ENCODE peak calls at places on chromosome 6, in ten cellular contexts. O, J, U, Z, E, F, C, H, Q and M are unnamed samples.

GRCh38 chr6:106823732-106824351 is 150.7 kb downstream of the CD24 start:
- DNase-seq in O (no peak), J (no peak), U (no peak), Z (no peak), E (no peak), F (no peak), C (no peak), H (no peak), Q (peak; percentile 51), M (no peak)

GRCh38 chr6:145963216-145964068 is 716 bp downstream of the SHPRH start:
- DNase-seq in O (peak; percentile 33), J (peak; percentile 58), U (peak; percentile 71), Z (peak; percentile 76), E (peak; percentile 45), F (peak; percentile 73), C (peak; percentile 38), H (peak; percentile 54), Q (peak; percentile 32), M (peak; percentile 36)

GRCh38 chr6:29702519-29703103 is 20.6 kb upstream of the HLA-F start:
- DNase-seq in O (peak; percentile 70), J (peak; percentile 85), U (peak; percentile 62), Z (peak; percentile 64), E (peak; percentile 5), F (peak; percentile 81), C (peak; percentile 33), H (peak; percentile 35), Q (peak; percentile 25), M (no peak)

GRCh38 chr6:116779569-116780164 is 14.1 kb upstream of the FAM162B start:
- DNase-seq in O (no peak), J (no peak), U (no peak), Z (peak; percentile 61), E (peak; percentile 59), F (no peak), C (no peak), H (no peak), Q (peak; percentile 47), M (peak; percentile 53)

GRCh38 chr6:110529355-110529754 is 52.9 kb upstream of the SLC22A16 start:
- DNase-seq in O (no peak), J (no peak), U (no peak), Z (peak; percentile 65), E (peak; percentile 80), F (no peak), C (no peak), H (peak; percentile 84), Q (peak; percentile 69), M (peak; percentile 88)

GRCh38 chr6:89508755-89509563 is 76.0 kb downstream of the ANKRD6 start:
- DNase-seq in O (no peak), J (no peak), U (no peak), Z (no peak), E (no peak), F (no peak), C (no peak), H (no peak), Q (no peak), M (no peak)

GRCh38 chr6:15427360-15428070 is 181.6 kb downstream of the JARID2 start:
- DNase-seq in O (no peak), J (no peak), U (no peak), Z (peak; percentile 57), E (no peak), F (no peak), C (no peak), H (peak; percentile 46), Q (no peak), M (peak; percentile 53)

GRCh38 chr6:31659649-31660223 is 842 bp downstream of the C6orf47 start:
- DNase-seq in O (no peak), J (no peak), U (no peak), Z (peak; percentile 62), E (no peak), F (no peak), C (no peak), H (peak; percentile 48), Q (peak; percentile 56), M (peak; percentile 61)

GRCh38 chr6:138432063-138432356 is 28.0 kb downstream of the HEBP2 start:
- DNase-seq in O (no peak), J (peak; percentile 18), U (no peak), Z (no peak), E (no peak), F (no peak), C (no peak), H (no peak), Q (no peak), M (no peak)
- H3K4me3 ChIP-seq in O (no peak overlapping the region), J (no peak overlapping the region), U (no peak overlapping the region), Z (no peak overlapping the region), E (no peak overlapping the region), F (no peak overlapping the region), C (no peak overlapping the region), H (no peak overlapping the region), Q (no peak overlapping the region), M (no peak overlapping the region)

DNA sequence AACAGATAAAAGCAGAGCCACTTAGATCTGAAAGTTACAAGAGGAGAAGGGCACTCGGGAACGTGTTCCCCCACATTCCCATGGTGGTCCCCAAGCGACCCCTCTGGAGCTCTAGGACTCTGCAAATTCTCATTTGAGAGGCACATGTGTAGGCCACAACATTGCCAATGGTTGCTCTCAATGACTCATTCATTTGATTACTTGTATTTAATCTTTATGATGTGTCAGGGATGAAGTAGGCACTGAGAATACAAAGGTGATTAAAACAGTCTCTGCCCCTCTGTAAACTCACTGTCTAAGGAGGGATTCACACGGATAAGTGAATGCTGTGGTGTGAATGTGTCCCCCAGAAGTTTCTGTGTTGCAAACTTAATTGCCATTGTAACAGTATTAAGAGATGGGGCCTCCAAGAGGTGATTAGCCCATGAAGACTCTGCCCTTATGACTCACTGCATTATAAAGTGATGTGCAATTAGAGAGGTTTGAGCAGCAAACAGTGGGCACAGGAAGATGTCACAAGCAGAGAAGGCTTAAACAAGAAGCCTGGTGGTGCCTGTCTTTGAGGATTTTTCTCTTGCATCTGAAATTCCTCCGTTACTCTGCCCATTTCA is 34.0 kb upstream of the TRAM2 start:
- DNase-seq in O (no peak), J (no peak), U (no peak), Z (peak; percentile 46), E (peak; percentile 39), F (no peak), C (no peak), H (peak; percentile 62), Q (peak; percentile 70), M (peak; percentile 63)
- TF ChIP-seq CTCF in O (no peak), J (no peak), U (no peak), Z (no peak), E (no peak), F (no peak), C (no peak), H (no peak), Q (no peak), M (no peak)

GRCh38 chr6:164108092-164108491 is 693.6 kb downstream of the QKI start:
- DNase-seq in O (no peak), J (no peak), U (no peak), Z (no peak), E (no peak), F (no peak), C (no peak), H (no peak), Q (no peak), M (no peak)

GRCh38 chr6:164109770-164110140 is 695.2 kb downstream of the QKI start:
- DNase-seq in O (no peak), J (peak; percentile 52), U (no peak), Z (peak; percentile 55), E (no peak), F (peak; percentile 85), C (peak; percentile 52), H (no peak), Q (peak; percentile 4), M (peak; percentile 1)

GRCh38 chr6:164107297-164107995 is 692.9 kb downstream of the QKI start:
- DNase-seq in O (no peak), J (no peak), U (no peak), Z (no peak), E (peak; percentile 66), F (peak; percentile 70), C (no peak), H (no peak), Q (peak; percentile 20), M (no peak)

GRCh38 chr6:164106345-164106769 is 691.8 kb downstream of the QKI start:
- DNase-seq in O (no peak), J (peak; percentile 70), U (no peak), Z (peak; percentile 43), E (peak; percentile 48), F (peak; percentile 73), C (peak; percentile 73), H (no peak), Q (no peak), M (no peak)

DNA sequence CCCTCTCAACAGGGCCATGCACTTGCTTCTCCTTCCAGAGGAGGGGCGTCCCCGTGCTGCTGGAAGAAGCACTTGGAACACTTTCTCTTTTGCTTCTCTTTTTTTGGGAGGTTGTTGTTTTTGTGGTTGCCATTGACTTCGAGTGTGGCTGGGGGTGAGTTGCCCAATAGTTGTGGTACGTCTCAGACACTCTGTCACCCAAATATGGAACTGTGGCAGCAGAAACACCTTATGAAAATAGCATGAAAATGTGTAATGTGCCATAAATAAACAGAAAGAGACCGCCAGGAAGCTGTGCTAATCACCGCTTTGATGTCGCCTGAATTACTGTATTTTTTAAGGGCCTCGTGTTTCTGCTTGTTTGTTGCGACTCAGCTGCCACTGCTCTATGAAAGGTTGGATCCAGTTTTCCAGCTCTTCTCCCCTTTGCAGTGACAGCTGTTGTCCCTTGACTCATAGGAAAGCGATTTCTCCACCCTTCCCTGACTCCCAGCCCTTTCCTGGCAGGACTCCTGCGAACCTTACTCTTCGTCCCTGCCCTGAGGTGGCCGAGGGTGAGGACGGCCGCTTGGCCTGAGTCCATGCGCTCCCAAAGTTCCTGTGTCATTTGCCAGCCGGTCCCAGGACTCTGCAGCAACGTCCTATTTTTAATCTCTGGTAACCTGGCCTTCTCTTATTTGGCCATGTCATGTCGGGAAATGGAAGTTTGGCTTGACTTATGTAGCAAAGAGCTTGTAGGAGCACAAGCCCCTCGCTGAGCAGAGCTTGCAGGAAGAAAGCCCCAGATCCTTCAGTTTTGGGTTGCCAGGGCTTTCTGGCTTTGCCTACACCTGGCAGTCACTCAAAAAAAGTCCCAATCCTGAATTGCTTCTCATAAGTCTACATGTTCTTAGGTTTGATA is 694.6 kb downstream of the QKI start:
- DNase-seq in O (no peak), J (peak; percentile 87), U (no peak), Z (peak; percentile 89), E (peak; percentile 56), F (peak; percentile 98), C (peak; percentile 91), H (no peak), Q (peak; percentile 14), M (no peak)
- H3K4me3 ChIP-seq in O (no peak overlapping the region), J (peak overlapping the region; percentile 36), U (no peak overlapping the region), Z (peak overlapping the region; percentile 6), E (no peak overlapping the region), F (peak overlapping the region; percentile 42), C (peak overlapping the region; percentile 48), H (no peak overlapping the region), Q (no peak overlapping the region), M (no peak overlapping the region)

GRCh38 chr6:4803343-4803744 is 27.1 kb downstream of the CDYL start:
- DNase-seq in O (no peak), J (no peak), U (no peak), Z (no peak), E (no peak), F (no peak), C (no peak), H (no peak), Q (no peak), M (no peak)

GRCh38 chr6:4808396-4808795 is 32.2 kb downstream of the CDYL start:
- DNase-seq in O (no peak), J (no peak), U (no peak), Z (no peak), E (no peak), F (no peak), C (no peak), H (no peak), Q (no peak), M (no peak)

GRCh38 chr6:4806308-4807190 is 30.3 kb downstream of the CDYL start:
- DNase-seq in O (no peak), J (no peak), U (no peak), Z (no peak), E (no peak), F (no peak), C (no peak), H (peak; percentile 18), Q (no peak), M (no peak)

GRCh38 chr6:4804095-4804494 is 27.9 kb downstream of the CDYL start:
- DNase-seq in O (no peak), J (no peak), U (no peak), Z (peak; percentile 70), E (peak; percentile 83), F (no peak), C (no peak), H (peak; percentile 92), Q (peak; percentile 73), M (peak; percentile 41)

DNA sequence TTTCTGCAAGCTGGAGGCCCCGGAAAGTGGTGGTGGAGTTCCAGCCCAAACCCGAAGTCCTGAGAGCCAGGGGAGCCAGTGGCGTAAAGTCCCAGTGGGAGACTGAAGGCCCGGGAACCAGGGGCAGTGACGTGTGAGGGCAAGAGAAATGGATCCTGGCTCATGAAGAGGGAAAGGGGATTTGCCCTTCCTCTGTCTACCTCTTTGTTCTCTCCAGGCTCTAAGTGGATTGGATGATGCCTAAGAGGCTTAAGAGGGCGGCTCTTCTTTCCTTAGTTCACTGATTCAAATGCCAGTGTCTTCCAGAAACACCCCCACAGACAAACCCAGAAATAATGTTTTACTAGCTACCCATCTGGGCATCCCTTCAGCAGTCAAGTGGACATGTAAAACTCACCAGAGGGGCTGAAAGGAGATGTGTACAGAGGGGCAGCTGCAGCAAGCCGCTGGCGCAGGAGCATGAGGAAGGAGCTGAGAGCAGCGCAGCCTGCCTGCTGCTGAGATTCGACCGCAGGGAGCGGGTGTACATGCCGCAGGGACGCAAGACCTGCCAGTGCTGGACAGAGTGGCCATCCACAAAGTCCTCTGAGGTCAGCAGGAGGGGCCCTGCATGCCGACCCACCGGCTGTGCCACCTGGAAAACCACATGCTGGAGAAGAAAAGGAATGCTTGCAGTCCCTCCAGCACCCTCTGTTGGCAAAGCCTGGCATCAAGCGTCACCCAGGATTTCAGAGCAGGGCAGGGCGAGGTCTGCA is 29.5 kb downstream of the CDYL start:
- DNase-seq in O (no peak), J (peak; percentile 40), U (no peak), Z (peak; percentile 52), E (peak; percentile 39), F (peak; percentile 70), C (peak; percentile 31), H (peak; percentile 40), Q (peak; percentile 55), M (peak; percentile 65)
- TF ChIP-seq CTCF in O (no peak), J (peak; percentile 66), U (peak; percentile 57), Z (peak; percentile 72), E (peak; percentile 73), F (peak; percentile 57), C (peak; percentile 68), H (peak; percentile 88), Q (peak; percentile 90), M (peak; percentile 54)